ENCODE peak calls at places on chromosomes 13 and 19, in five cellular contexts. G, Z, S, Y and F are unnamed samples.

GRCh38 chr19:17159466-17160393 is 55.4 kb upstream of the USE1 start:
- DNase-seq in Y (no peak), G (no peak), S (no peak), Z (no peak), F (no peak)

GRCh38 chr13:40657961-40658360 is 8.5 kb downstream of the FOXO1 start:
- DNase-seq in Y (no peak), G (no peak), S (no peak), Z (no peak), F (no peak)

GRCh38 chr19:49338691-49339363 is 3.6 kb downstream of the CD37 start:
- DNase-seq in Y (no peak), Z (no peak), S (peak; percentile 75), G (peak; percentile 57), F (no peak)

GRCh38 chr13:95494082-95494681 is 58.3 kb upstream of the CLDN10 start:
- DNase-seq in Y (no peak), Z (no peak), S (peak; percentile 44), G (peak; percentile 48), F (peak; percentile 59)

GRCh38 chr19:46381346-46381745 is 32.0 kb downstream of the CCDC8 start:
- DNase-seq in Y (no peak), G (no peak), Z (no peak), S (no peak), F (no peak)

GRCh38 chr13:37306778-37307544 is 201.5 kb upstream of the CSNK1A1L start:
- DNase-seq in Z (no peak), G (no peak), S (no peak), Y (no peak), F (peak; percentile 72)

GRCh38 chr19:16628984-16629691 is 1.1 kb upstream of the MED26 start:
- DNase-seq in Z (no peak), S (no peak), G (no peak), Y (no peak), F (no peak)

GRCh38 chr19:28318469-28319179 is 894.3 kb downstream of the UQCRFS1 start:
- DNase-seq in S (no peak), Z (no peak), Y (no peak), G (no peak), F (no peak)

GRCh38 chr19:42433503-42434260 is 6.5 kb upstream of the LIPE start:
- DNase-seq in Z (peak; percentile 41), Y (peak; percentile 43), S (peak; percentile 78), G (peak; percentile 91), F (peak; percentile 55)

GRCh38 chr13:113948034-113948742 is 25.7 kb downstream of the C13orf46 start:
- DNase-seq in Z (no peak), S (no peak), Y (no peak), G (no peak), F (no peak)

GRCh38 chr19:50957587-50957986 is 4.7 kb upstream of the KLK5 start:
- DNase-seq in G (no peak), S (no peak), Z (no peak), Y (no peak), F (no peak)

GRCh38 chr19:58558066-58558622 is at the start of gene UBE2M:
- DNase-seq in S (no peak), Y (peak; percentile 36), G (no peak), Z (peak; percentile 41), F (no peak)

GRCh38 chr19:9785367-9786331 is 17.1 kb upstream of the ZNF846 start:
- DNase-seq in S (peak; percentile 98), Z (peak; percentile 95), Y (peak; percentile 96), G (peak; percentile 70), F (peak; percentile 62)

GRCh38 chr19:15843186-15843585 is 27.7 kb upstream of the OR10H1 start:
- DNase-seq in S (no peak), G (no peak), Z (no peak), Y (no peak), F (no peak)

GRCh38 chr19:46630806-46631205 is 5.2 kb downstream of the GNG8 start:
- DNase-seq in S (no peak), Z (no peak), G (no peak), Y (no peak), F (no peak)

GRCh38 chr13:53382008-53382407 is 353.4 kb downstream of the OLFM4 start:
- DNase-seq in S (no peak), Y (no peak), G (no peak), Z (no peak), F (no peak)

GRCh38 chr19:32580353-32580900 is 563 bp upstream of the PDCD5 start:
- DNase-seq in Z (no peak), G (no peak), Y (no peak), S (no peak), F (no peak)

GRCh38 chr19:3028305-3029069 is 593 bp downstream of the TLE2 start:
- DNase-seq in S (no peak), Y (no peak), Z (no peak), G (no peak), F (no peak)

GRCh38 chr13:98443329-98443728 is 133.6 kb downstream of the STK24 start:
- DNase-seq in Z (no peak), S (no peak), Y (no peak), G (no peak), F (peak; percentile 67)

GRCh38 chr13:86446311-86446710 is 647.1 kb upstream of the SLITRK6 start:
- DNase-seq in S (no peak), Z (no peak), Y (no peak), G (peak; percentile 2), F (no peak)

GRCh38 chr13:33224686-33225085 is 60.9 kb downstream of the STARD13 start:
- DNase-seq in Y (no peak), Z (no peak), S (no peak), G (no peak), F (no peak)

GRCh38 chr19:15091918-15092753 is 10.1 kb downstream of the OR1I1 start:
- DNase-seq in S (peak; percentile 72), G (no peak), Y (no peak), Z (peak; percentile 19), F (peak; percentile 74)

GRCh38 chr13:75870397-75870801 is 234.3 kb downstream of the LMO7 start:
- DNase-seq in S (peak; percentile 20), Y (no peak), G (peak; percentile 15), Z (no peak), F (peak; percentile 16)

GRCh38 chr19:28972144-28972543 is 240.8 kb downstream of the UQCRFS1 start:
- DNase-seq in Y (no peak), S (no peak), Z (no peak), G (no peak), F (no peak)

GRCh38 chr19:38766276-38767047 is 6.9 kb downstream of the LGALS7 start:
- DNase-seq in Z (no peak), G (no peak), Y (no peak), S (no peak), F (no peak)

GRCh38 chr19:14370169-14370998 is 10.9 kb upstream of the ADGRE5 start:
- DNase-seq in G (no peak), Z (no peak), S (no peak), Y (no peak), F (no peak)